ENCODE peak calls at places on chromosome 15, in four cellular contexts. V is WTC11; I is NT2/D1; F is activated T-cell treated with anti-CD3 and anti-CD28 coated beads, Interleukin-2, amount 50 U/mL, for 72 hours. M is an unnamed sample.

GRCh38 chr15:80783275-80783674 is 4.1 kb downstream of the CEMIP start:
- DNase-seq in V (no peak), I (no peak), F (no peak), M (no peak)

GRCh38 chr15:69758810-69759410 is 306.3 kb downstream of the RPLP1 start:
- DNase-seq in V (no peak), I (no peak), F (peak; percentile 94), M (no peak)

GRCh38 chr15:84082739-84083138 is 152.8 kb upstream of the GOLGA6L4 start:
- DNase-seq in V (no peak), I (no peak), F (no peak), M (no peak)

GRCh38 chr15:101396484-101397261 is 92.8 kb downstream of the PCSK6 start:
- DNase-seq in V (no peak), I (no peak), F (no peak), M (no peak)

GRCh38 chr15:63156708-63157065 is 590 bp downstream of the RPS27L start:
- DNase-seq in V (no peak), I (no peak), F (peak; percentile 15), M (no peak)

GRCh38 chr15:71396536-71397125 is 281.4 kb downstream of the THSD4 start:
- DNase-seq in V (no peak), I (no peak), F (no peak), M (no peak)

GRCh38 chr15:27479232-27480140 is 508.5 kb downstream of the GABRG3 start:
- DNase-seq in V (no peak), I (no peak), F (no peak), M (no peak)

GRCh38 chr15:69908518-69909420 is 188.9 kb downstream of the TLE3 start:
- DNase-seq in V (no peak), I (no peak), F (no peak), M (no peak)

GRCh38 chr15:98706986-98707385 is 58.6 kb downstream of the IGF1R start:
- DNase-seq in V (no peak), I (no peak), F (no peak), M (no peak)

GRCh38 chr15:82306791-82307713 is 42.2 kb downstream of the GOLGA6L10 start:
- DNase-seq in V (no peak), I (no peak), F (no peak), M (peak; percentile 19)

GRCh38 chr15:35818846-35819245 is 272.9 kb upstream of the DPH6 start:
- DNase-seq in V (no peak), I (no peak), F (no peak), M (no peak)

GRCh38 chr15:92687183-92687582 is 31.6 kb upstream of the FAM174B start:
- DNase-seq in V (no peak), I (no peak), F (no peak), M (no peak)

GRCh38 chr15:74489518-74490338 is 28.8 kb upstream of the UBL7 start:
- DNase-seq in V (peak; percentile 84), I (peak; percentile 51), F (peak; percentile 81), M (peak; percentile 82)

GRCh38 chr15:73029003-73029527 is 23.2 kb upstream of the NEO1 start:
- DNase-seq in V (no peak), I (no peak), F (no peak), M (no peak)

GRCh38 chr15:98855815-98856539 is 151.6 kb downstream of the PGPEP1L start:
- DNase-seq in V (no peak), I (no peak), F (no peak), M (peak; percentile 54)

GRCh38 chr15:56821721-56822425 is 88.6 kb upstream of the ZNF280D start:
- DNase-seq in V (peak; percentile 64), I (peak; percentile 46), F (peak; percentile 40), M (peak; percentile 39)

GRCh38 chr15:75201609-75202250 is at the start of gene C15orf39:
- DNase-seq in V (peak; percentile 72), I (no peak), F (peak; percentile 79), M (peak; percentile 82)

GRCh38 chr15:99477745-99478525 is 87.8 kb upstream of the MEF2A start:
- DNase-seq in V (no peak), I (no peak), F (no peak), M (no peak)

GRCh38 chr15:60396100-60396499 is 1.7 kb downstream of the ANXA2 start:
- DNase-seq in V (peak; percentile 44), I (no peak), F (no peak), M (peak; percentile 74)

GRCh38 chr15:62403164-62403809 is 238.2 kb upstream of the C2CD4B start:
- DNase-seq in V (no peak), I (no peak), F (no peak), M (no peak)

GRCh38 chr15:74027688-74028087 is 33.2 kb downstream of the PML start:
- DNase-seq in V (no peak), I (no peak), F (no peak), M (no peak)

GRCh38 chr15:39828374-39828931 is 45.8 kb upstream of the FSIP1 start:
- DNase-seq in V (no peak), I (no peak), F (no peak), M (no peak)

GRCh38 chr15:71448688-71449114 is 333.4 kb downstream of the THSD4 start:
- DNase-seq in V (peak; percentile 61), I (no peak), F (no peak), M (peak; percentile 50)

GRCh38 chr15:67064607-67065530 is 533 bp upstream of the SMAD3 start:
- DNase-seq in V (peak; percentile 76), I (peak; percentile 61), F (peak; percentile 50), M (peak; percentile 89)

GRCh38 chr15:93467327-93467726 is 378.3 kb upstream of the RGMA start:
- DNase-seq in V (no peak), I (no peak), F (no peak), M (no peak)

GRCh38 chr15:25249236-25250010 is 189.4 kb downstream of the UBE3A start:
- DNase-seq in V (peak; percentile 0), I (no peak), F (no peak), M (no peak)

GRCh38 chr15:51647128-51647562 is 24.6 kb upstream of the DMXL2 start:
- DNase-seq in V (no peak), I (no peak), F (no peak), M (no peak)

GRCh38 chr15:31129769-31130303 is 28.3 kb upstream of the TRPM1 start:
- DNase-seq in V (no peak), I (no peak), F (no peak), M (no peak)

GRCh38 chr15:47184405-47185221 is 532.7 kb upstream of the SEMA6D start:
- DNase-seq in V (peak; percentile 27), I (no peak), F (no peak), M (peak; percentile 67)

GRCh38 chr15:62977952-62978811 is 64.4 kb upstream of the TPM1 start:
- DNase-seq in V (no peak), I (no peak), F (no peak), M (peak; percentile 51)

GRCh38 chr15:82571722-82572222 is 31.5 kb upstream of the RPS17 start:
- DNase-seq in V (peak; percentile 61), I (peak; percentile 68), F (no peak), M (peak; percentile 76)

GRCh38 chr15:100073982-100074381 is 267.8 kb downstream of the ADAMTS17 start:
- DNase-seq in V (no peak), I (no peak), F (no peak), M (no peak)

GRCh38 chr15:34987623-34987981 is 485 bp downstream of the ZNF770 start:
- DNase-seq in V (no peak), I (no peak), F (no peak), M (peak; percentile 34)

GRCh38 chr15:71679223-71680078 is 130.9 kb upstream of the NR2E3 start:
- DNase-seq in V (no peak), I (no peak), F (no peak), M (peak; percentile 30)

GRCh38 chr15:97903560-97904195 is 56.8 kb upstream of the ARRDC4 start:
- DNase-seq in V (no peak), I (peak; percentile 22), F (no peak), M (no peak)

GRCh38 chr15:68797157-68797556 is 23.5 kb downstream of the ANP32A start:
- DNase-seq in V (no peak), I (no peak), F (peak; percentile 56), M (no peak)

GRCh38 chr15:81848701-81849100 is 197.1 kb downstream of the MEX3B start:
- DNase-seq in V (no peak), I (no peak), F (no peak), M (no peak)

GRCh38 chr15:71093089-71094024 is 21.9 kb upstream of the THSD4 start:
- DNase-seq in V (no peak), I (no peak), F (no peak), M (no peak)